ENCODE peak calls at places on chromosome 4, in four cellular contexts. Y, L, R and I are unnamed samples.

GRCh38 chr4:142095886-142096605 is 459.7 kb downstream of the IL15 start:
- DNase-seq in R (peak; percentile 86), Y (no peak), L (no peak), I (peak; percentile 28)

GRCh38 chr4:98377626-98378025 is 116.4 kb downstream of the RAP1GDS1 start:
- DNase-seq in Y (no peak), R (no peak), L (no peak), I (no peak)

GRCh38 chr4:105807496-105807895 is 87.8 kb upstream of the NPNT start:
- DNase-seq in L (no peak), Y (no peak), R (no peak), I (no peak)

GRCh38 chr4:111400736-111401135 is 744.5 kb upstream of the FAM241A start:
- DNase-seq in Y (no peak), L (no peak), R (no peak), I (peak; percentile 44)

GRCh38 chr4:32161382-32161781 is 1441.2 kb downstream of the PCDH7 start:
- DNase-seq in L (no peak), Y (no peak), R (no peak), I (no peak)

GRCh38 chr4:138390286-138390685 is 148.1 kb upstream of the SLC7A11 start:
- DNase-seq in Y (no peak), R (no peak), L (no peak), I (no peak)

GRCh38 chr4:101695176-101695575 is 95.4 kb upstream of the BANK1 start:
- DNase-seq in L (no peak), R (no peak), Y (no peak), I (no peak)

GRCh38 chr4:18689308-18689915 is 667.9 kb upstream of the LCORL start:
- DNase-seq in L (no peak), R (peak; percentile 72), Y (no peak), I (peak; percentile 53)

GRCh38 chr4:100632163-100632562 is 114.3 kb upstream of the EMCN start:
- DNase-seq in R (peak; percentile 35), L (no peak), Y (no peak), I (no peak)

GRCh38 chr4:663438-664428 is 10.3 kb downstream of the ATP5ME start:
- DNase-seq in Y (peak; percentile 95), L (peak; percentile 84), R (no peak), I (peak; percentile 83)

GRCh38 chr4:154643493-154643892 is 31.0 kb upstream of the FGG start:
- DNase-seq in Y (no peak), R (no peak), L (no peak), I (no peak)

GRCh38 chr4:140037353-140038030 is 116.5 kb downstream of the MAML3 start:
- DNase-seq in L (no peak), Y (no peak), R (no peak), I (no peak)

GRCh38 chr4:138494931-138495330 is 252.8 kb upstream of the SLC7A11 start:
- DNase-seq in R (no peak), L (no peak), Y (no peak), I (no peak)

GRCh38 chr4:65968873-65969272 is 298.6 kb upstream of the EPHA5 start:
- DNase-seq in Y (no peak), R (no peak), L (no peak), I (no peak)

GRCh38 chr4:147754037-147754445 is 22.2 kb downstream of the ARHGAP10 start:
- DNase-seq in L (no peak), R (no peak), Y (no peak), I (no peak)

GRCh38 chr4:158371158-158371557 is 150.5 kb upstream of the RXFP1 start:
- DNase-seq in R (no peak), Y (no peak), L (no peak), I (no peak)

GRCh38 chr4:179095585-179096228 is 1653.5 kb upstream of the AGA start:
- DNase-seq in R (peak; percentile 35), Y (no peak), L (no peak), I (no peak)

GRCh38 chr4:112817933-112818921 is 181.3 kb downstream of the LARP7 start:
- DNase-seq in Y (peak; percentile 79), R (peak; percentile 62), L (peak; percentile 60), I (peak; percentile 31)

GRCh38 chr4:25702848-25703247 is 47.2 kb downstream of the SLC34A2 start:
- DNase-seq in L (no peak), R (no peak), Y (no peak), I (peak; percentile 71)

GRCh38 chr4:2755821-2756690 is at the start of gene TNIP2:
- DNase-seq in L (peak; percentile 95), Y (peak; percentile 96), R (peak; percentile 83), I (peak; percentile 77)

GRCh38 chr4:1169691-1170096 is 2.7 kb downstream of the SPON2 start:
- DNase-seq in L (no peak), Y (peak; percentile 77), R (no peak), I (no peak)

GRCh38 chr4:7565483-7565882 is 130.8 kb upstream of the PSAPL1 start:
- DNase-seq in L (no peak), R (no peak), Y (no peak), I (no peak)

GRCh38 chr4:153248641-153249198 is 44.5 kb downstream of the TRIM2 start:
- DNase-seq in Y (peak; percentile 80), L (peak; percentile 64), R (no peak), I (peak; percentile 33)
- TF ChIP-seq CTCF in Y (no peak), L (no peak), R (no peak), I (no peak)

GRCh38 chr4:82360298-82361177 is 13.3 kb downstream of the HNRNPD start:
- DNase-seq in Y (no peak), R (no peak), L (no peak), I (no peak)

GRCh38 chr4:82363896-82364487 is 9.8 kb downstream of the HNRNPD start:
- DNase-seq in L (no peak), R (no peak), Y (no peak), I (no peak)

GRCh38 chr4:82357640-82358039 is 16.2 kb downstream of the HNRNPD start:
- DNase-seq in R (no peak), L (no peak), Y (no peak), I (no peak)

GRCh38 chr4:82358773-82359324 is 14.9 kb downstream of the HNRNPD start:
- DNase-seq in Y (no peak), R (no peak), L (no peak), I (no peak)

DNA sequence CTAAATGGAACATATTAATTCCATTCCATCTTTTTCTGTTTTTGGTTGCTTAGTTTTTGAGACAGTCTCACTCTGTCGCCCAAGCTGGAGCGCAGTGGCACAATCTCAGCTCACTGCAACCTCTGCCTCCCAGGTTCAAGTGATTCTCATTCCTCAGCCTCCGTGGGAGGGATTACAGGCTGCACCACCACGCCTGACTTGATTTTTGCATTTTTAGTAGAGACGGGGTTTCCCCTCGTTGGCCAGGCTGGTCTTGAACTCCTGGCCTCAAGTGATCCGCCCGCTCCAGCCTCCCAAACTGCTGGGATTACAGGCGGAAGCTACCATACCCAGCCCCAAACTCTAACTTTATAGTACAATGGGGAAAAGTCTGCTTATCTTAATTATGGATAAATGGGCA is 11.2 kb downstream of the HNRNPD start:
- DNase-seq in L (no peak), R (no peak), Y (peak; percentile 64), I (no peak)
- H3K36me3 ChIP-seq in L (no peaks in the 10 kb centered on the region), R (peaks cover 11% of the 10 kb centered on the region), Y (peaks cover 37% of the 10 kb centered on the region), I (peaks cover 4% of the 10 kb centered on the region)

GRCh38 chr4:78560296-78560963 is 8.9 kb downstream of the ANXA3 start:
- DNase-seq in L (no peak), R (no peak), Y (no peak), I (no peak)
- H3K4me3 ChIP-seq in L (no peak overlapping the region), R (no peak overlapping the region), Y (no peak overlapping the region), I (no peak overlapping the region)

GRCh38 chr4:42132099-42132498 is 20.4 kb downstream of the BEND4 start:
- DNase-seq in R (no peak), L (no peak), Y (no peak), I (no peak)
- TF ChIP-seq CTCF in R (no peak), L (no peak), Y (no peak), I (no peak)

GRCh38 chr4:170827562-170828260 is 738.0 kb upstream of the AADAT start:
- DNase-seq in R (no peak), L (no peak), Y (no peak), I (no peak)
- H3K36me3 ChIP-seq in R (no peaks in the 10 kb centered on the region), L (no peaks in the 10 kb centered on the region), Y (no peaks in the 10 kb centered on the region), I (no peaks in the 10 kb centered on the region)

DNA sequence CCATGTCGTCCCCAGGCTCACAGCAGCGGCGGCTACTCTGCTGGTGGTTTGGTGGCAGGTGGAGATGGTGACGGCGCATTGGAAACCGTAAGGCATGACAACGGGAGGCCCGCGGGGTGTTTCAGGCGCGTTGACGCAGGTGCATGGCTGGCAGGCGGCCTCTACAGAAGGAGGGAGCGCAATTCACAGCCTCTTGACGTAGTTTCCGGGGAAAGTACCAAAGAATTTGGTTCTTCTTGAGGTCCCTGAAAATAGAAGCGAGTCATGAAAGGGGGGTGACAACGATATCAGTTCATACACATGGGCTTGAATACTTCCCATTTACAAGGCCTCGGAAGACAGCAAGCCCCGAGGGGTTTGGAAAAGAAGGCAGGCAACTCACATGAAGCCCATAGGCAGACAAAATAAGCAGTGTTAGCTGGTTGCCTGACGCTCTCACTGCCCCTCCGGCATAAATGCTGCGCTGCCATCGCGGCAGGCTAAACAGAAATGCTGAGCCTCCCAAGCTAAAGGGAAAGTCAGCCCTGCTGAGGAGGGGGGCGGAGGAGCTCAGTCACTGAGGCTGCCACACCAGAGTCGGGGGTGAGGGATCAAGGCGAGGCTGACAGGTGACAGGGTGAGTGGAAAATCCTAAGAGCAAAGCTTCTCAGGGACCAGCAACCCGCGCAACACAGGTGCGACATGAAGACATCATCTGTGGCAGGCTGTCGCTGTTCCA is 52.3 kb upstream of the PDLIM3 start:
- DNase-seq in R (no peak), L (no peak), Y (peak; percentile 83), I (no peak)
- H3K4me3 ChIP-seq in R (no peak overlapping the region), L (no peak overlapping the region), Y (peak overlapping the region; percentile 24), I (no peak overlapping the region)